ENCODE peak calls at places on chromosomes 12 and 14, in five cellular contexts. C, P, W, Q and R are unnamed samples.
A peak's percentile ranks its signal among the peaks of the same experiment; 100 is the strongest.

GRCh38 chr14:102019141-102019540 is 54.8 kb downstream of the DYNC1H1 start:
- DNase-seq in P (no peak), C (no peak), W (no peak), Q (peak; percentile 31), R (no peak)

GRCh38 chr14:89279649-89280232 is 137.3 kb downstream of the FOXN3 start:
- DNase-seq in P (no peak), Q (no peak), W (peak; percentile 17), C (no peak), R (no peak)

GRCh38 chr12:106760184-106760531 is 14.3 kb upstream of the RIC8B start:
- DNase-seq in W (no peak), P (no peak), C (no peak), Q (no peak), R (no peak)

GRCh38 chr14:52299692-52300278 is 14.3 kb upstream of the PTGER2 start:
- DNase-seq in Q (peak; percentile 54), P (peak; percentile 76), W (no peak), C (no peak), R (no peak)

GRCh38 chr14:22982477-22983245 is at the start of gene AJUBA:
- DNase-seq in C (peak; percentile 25), P (peak; percentile 92), Q (peak; percentile 81), W (peak; percentile 90), R (peak; percentile 90)

GRCh38 chr12:47576256-47576655 is 129.6 kb downstream of the RPAP3 start:
- DNase-seq in W (peak; percentile 36), Q (peak; percentile 21), P (no peak), C (no peak), R (no peak)

GRCh38 chr14:67464856-67465255 is 23.7 kb downstream of the TMEM229B start:
- DNase-seq in Q (no peak), W (no peak), P (no peak), C (no peak), R (no peak)

GRCh38 chr12:6708968-6709394 is 8.4 kb upstream of the PIANP start:
- DNase-seq in Q (no peak), W (no peak), C (no peak), P (no peak), R (no peak)

GRCh38 chr14:77041837-77042557 is 13.5 kb upstream of the IRF2BPL start:
- DNase-seq in P (peak; percentile 98), Q (no peak), W (no peak), C (no peak), R (peak; percentile 87)

GRCh38 chr12:79643821-79644220 is 46.9 kb downstream of the PAWR start:
- DNase-seq in C (no peak), W (no peak), P (no peak), Q (no peak), R (no peak)

GRCh38 chr12:95721320-95721719 is 69.2 kb downstream of the NTN4 start:
- DNase-seq in P (no peak), W (no peak), Q (no peak), C (no peak), R (no peak)

GRCh38 chr12:6917491-6918231 is 3.3 kb downstream of the ENO2 start:
- DNase-seq in C (no peak), W (no peak), Q (no peak), P (peak; percentile 62), R (no peak)

GRCh38 chr14:58701576-58701975 is 63.8 kb downstream of the DACT1 start:
- DNase-seq in Q (no peak), P (no peak), W (no peak), C (no peak), R (no peak)

GRCh38 chr14:105064721-105065143 is 498 bp downstream of the GPR132 start:
- DNase-seq in P (peak; percentile 10), W (no peak), C (peak; percentile 25), Q (no peak), R (no peak)